ENCODE peak calls at places on chromosomes 5 and 9, in seven cellular contexts. Z, I, U, J, P, H and O are unnamed samples.

GRCh38 chr9:21681641-21682040 is 120.8 kb upstream of the MTAP start:
- DNase-seq in H (no peak), J (peak), I (no peak), P (no peak), U (peak), Z (no peak), O (no peak)

GRCh38 chr9:71628247-71628646 is 140.1 kb downstream of the CEMIP2 start:
- DNase-seq in P (peak), J (no peak), H (no peak), Z (no peak), I (no peak), U (peak), O (no peak)

GRCh38 chr5:150182774-150183173 is 7.1 kb upstream of the SLC6A7 start:
- DNase-seq in P (no peak), J (no peak), H (no peak), I (no peak), Z (no peak), U (no peak), O (no peak)

GRCh38 chr9:23309800-23310199 is 516.2 kb downstream of the ELAVL2 start:
- DNase-seq in J (no peak), I (no peak), P (no peak), U (no peak), H (no peak), Z (no peak), O (no peak)

GRCh38 chr5:1564182-1564748 is 40.5 kb upstream of the LPCAT1 start:
- DNase-seq in U (peak), H (no peak), J (peak), P (peak), I (no peak), Z (no peak), O (no peak)

GRCh38 chr5:39158786-39159185 is 60.6 kb downstream of the FYB1 start:
- DNase-seq in H (no peak), J (no peak), P (no peak), Z (no peak), I (no peak), U (no peak), O (no peak)

GRCh38 chr5:83957188-83957587 is 236.5 kb upstream of the HAPLN1 start:
- DNase-seq in Z (peak), J (no peak), H (no peak), I (no peak), U (peak), P (no peak), O (no peak)

GRCh38 chr5:60540855-60541805 is 158.8 kb downstream of the DEPDC1B start:
- DNase-seq in Z (peak), J (peak), H (no peak), U (peak), P (peak), I (no peak), O (no peak)

GRCh38 chr5:179258922-179259730 is 86.1 kb downstream of the ADAMTS2 start:
- DNase-seq in I (peak), Z (no peak), J (peak), U (peak), H (no peak), P (no peak), O (no peak)

GRCh38 chr5:56696900-56697299 is 118.4 kb upstream of the MAP3K1 start:
- DNase-seq in U (peak), Z (no peak), H (no peak), I (no peak), J (no peak), P (no peak), O (no peak)

GRCh38 chr5:94174748-94175411 is 433.5 kb upstream of the POU5F2 start:
- DNase-seq in I (no peak), J (peak), H (no peak), P (no peak), Z (peak), U (peak), O (no peak)

GRCh38 chr5:127957183-127957582 is 126.4 kb upstream of the SLC12A2 start:
- DNase-seq in P (peak), J (peak), H (no peak), I (no peak), U (peak), Z (no peak), O (no peak)

GRCh38 chr9:125843646-125844045 is 96.5 kb downstream of the PBX3 start:
- DNase-seq in J (no peak), H (no peak), I (no peak), U (peak), Z (peak), P (no peak), O (no peak)

GRCh38 chr5:132022737-132023136 is 11.3 kb upstream of the ACSL6 start:
- DNase-seq in Z (no peak), P (no peak), H (no peak), U (no peak), I (no peak), J (no peak), O (no peak)

GRCh38 chr5:39117401-39117800 is 43.2 kb upstream of the RICTOR start:
- DNase-seq in J (no peak), P (no peak), H (no peak), Z (no peak), I (no peak), U (peak), O (no peak)

GRCh38 chr9:87537625-87538024 is 40.0 kb downstream of the DAPK1 start:
- DNase-seq in U (no peak), P (no peak), Z (no peak), H (no peak), J (no peak), I (peak), O (no peak)

GRCh38 chr5:172881691-172882370 is 47.8 kb downstream of the ERGIC1 start:
- DNase-seq in H (no peak), P (peak), Z (no peak), J (peak), I (no peak), U (peak), O (no peak)

GRCh38 chr9:99881769-99882168 is 24.7 kb upstream of the STX17 start:
- DNase-seq in J (no peak), U (no peak), H (no peak), I (no peak), Z (no peak), P (no peak), O (no peak)

GRCh38 chr9:98903938-98904560 is 39.7 kb upstream of the COL15A1 start:
- DNase-seq in Z (no peak), P (no peak), I (no peak), J (no peak), U (no peak), H (no peak), O (no peak)

GRCh38 chr5:131899686-131900085 is 45.8 kb downstream of the MEIKIN start:
- DNase-seq in Z (no peak), P (no peak), J (peak), U (peak), H (no peak), I (no peak), O (no peak)

GRCh38 chr5:112276996-112277395 is 142.1 kb downstream of the EPB41L4A start:
- DNase-seq in I (peak), U (no peak), J (no peak), Z (no peak), P (no peak), H (no peak), O (no peak)

GRCh38 chr9:136196465-136197371 is 8.2 kb downstream of the LHX3 start:
- DNase-seq in I (peak), U (no peak), H (no peak), P (no peak), Z (no peak), J (no peak), O (no peak)

GRCh38 chr5:141683596-141684161 is 1.6 kb upstream of the ARAP3 start:
- DNase-seq in H (no peak), J (peak), Z (peak), U (no peak), I (no peak), P (no peak), O (no peak)

GRCh38 chr9:34994429-34995287 is 5.1 kb downstream of the DNAJB5 start:
- DNase-seq in I (peak), U (peak), J (peak), P (peak), H (no peak), Z (peak), O (no peak)

GRCh38 chr5:165869066-165869465 is 2363.6 kb downstream of the MAT2B start:
- DNase-seq in Z (no peak), I (no peak), U (no peak), H (no peak), P (no peak), J (no peak), O (no peak)

GRCh38 chr5:171953860-171954701 is 52.4 kb downstream of the FBXW11 start:
- DNase-seq in U (peak), P (peak), Z (peak), I (no peak), H (no peak), J (peak), O (no peak)

GRCh38 chr5:181187500-181188213 is 17.3 kb downstream of the TRIM7 start:
- DNase-seq in P (peak), J (peak), H (no peak), Z (peak), I (peak), U (peak), O (peak)

GRCh38 chr5:138466900-138467710 is 1.8 kb downstream of the EGR1 start:
- DNase-seq in I (no peak), J (peak), Z (no peak), U (peak), H (peak), P (peak), O (no peak)

GRCh38 chr5:146919304-146919703 is 40.7 kb upstream of the PPP2R2B start:
- DNase-seq in I (peak), P (no peak), U (no peak), Z (peak), J (no peak), H (no peak), O (peak)

GRCh38 chr5:39100851-39101396 is 26.7 kb upstream of the RICTOR start:
- DNase-seq in I (no peak), P (peak), J (peak), U (peak), H (no peak), Z (peak), O (no peak)

GRCh38 chr9:120935383-120935857 is 8.8 kb upstream of the TRAF1 start:
- DNase-seq in U (peak), Z (no peak), J (peak), I (no peak), H (no peak), P (peak), O (no peak)

GRCh38 chr5:150523472-150524350 is 15.8 kb downstream of the NDST1 start:
- DNase-seq in H (no peak), U (peak), I (peak), P (peak), Z (peak), J (peak), O (no peak)

GRCh38 chr5:26326153-26326759 is 712.1 kb downstream of the CDH9 start:
- DNase-seq in P (no peak), Z (no peak), I (no peak), J (no peak), H (no peak), U (no peak), O (no peak)

GRCh38 chr5:177471610-177472356 is 1.7 kb downstream of the DBN1 start:
- DNase-seq in I (no peak), U (peak), P (no peak), Z (no peak), J (no peak), H (no peak), O (no peak)

GRCh38 chr9:113409883-113410206 is 630 bp downstream of the POLE3 start:
- DNase-seq in H (no peak), U (no peak), P (no peak), J (no peak), Z (no peak), I (no peak), O (no peak)
- H3K23ac ChIP-seq in H (no peak), U (peak), P (no peak), J (no peak), Z (peak), I (no peak), O (peak)

GRCh38 chr5:176416123-176416924 is at the start of gene CLTB:
- DNase-seq in I (peak), H (peak), J (peak), P (peak), U (peak), Z (peak), O (peak)
- H3K4ac ChIP-seq in I (no peak), H (no peak), J (no peak), P (peak), U (peak), Z (no peak), O (no peak)

GRCh38 chr9:777978-778377 is 63.5 kb upstream of the DMRT1 start:
- DNase-seq in P (no peak), H (no peak), I (no peak), J (no peak), Z (no peak), U (no peak), O (no peak)
- H4K8ac ChIP-seq in P (no peak), H (no peak), I (no peak), J (no peak), Z (no peak), U (no peak), O (no peak)

GRCh38 chr5:148309019-148309418 is 3.2 kb upstream of the SPINK7 start:
- DNase-seq in U (no peak), I (no peak), J (no peak), Z (no peak), P (no peak), H (no peak), O (no peak)
- H3K23ac ChIP-seq in U (no peak), I (no peak), J (no peak), Z (no peak), P (no peak), H (no peak), O (no peak)

GRCh38 chr9:14350766-14351165 is 36.8 kb upstream of the NFIB start:
- DNase-seq in H (no peak), P (no peak), U (no peak), J (no peak), I (no peak), Z (no peak), O (no peak)
- H3K4ac ChIP-seq in H (no peak), P (no peak), U (no peak), J (no peak), I (no peak), Z (no peak), O (no peak)

GRCh38 chr5:160155017-160155725 is 35.9 kb upstream of the PWWP2A start:
- DNase-seq in P (peak), U (no peak), J (no peak), I (no peak), H (no peak), Z (peak), O (no peak)
- H4K8ac ChIP-seq in P (no peak), U (no peak), J (no peak), I (no peak), H (no peak), Z (no peak), O (no peak)

GRCh38 chr5:67416986-67417385 is 220.4 kb upstream of the CD180 start:
- DNase-seq in Z (peak), J (no peak), U (no peak), P (no peak), I (no peak), H (no peak), O (no peak)
- H3K23ac ChIP-seq in Z (no peak), J (no peak), U (no peak), P (no peak), I (no peak), H (no peak), O (no peak)

DNA sequence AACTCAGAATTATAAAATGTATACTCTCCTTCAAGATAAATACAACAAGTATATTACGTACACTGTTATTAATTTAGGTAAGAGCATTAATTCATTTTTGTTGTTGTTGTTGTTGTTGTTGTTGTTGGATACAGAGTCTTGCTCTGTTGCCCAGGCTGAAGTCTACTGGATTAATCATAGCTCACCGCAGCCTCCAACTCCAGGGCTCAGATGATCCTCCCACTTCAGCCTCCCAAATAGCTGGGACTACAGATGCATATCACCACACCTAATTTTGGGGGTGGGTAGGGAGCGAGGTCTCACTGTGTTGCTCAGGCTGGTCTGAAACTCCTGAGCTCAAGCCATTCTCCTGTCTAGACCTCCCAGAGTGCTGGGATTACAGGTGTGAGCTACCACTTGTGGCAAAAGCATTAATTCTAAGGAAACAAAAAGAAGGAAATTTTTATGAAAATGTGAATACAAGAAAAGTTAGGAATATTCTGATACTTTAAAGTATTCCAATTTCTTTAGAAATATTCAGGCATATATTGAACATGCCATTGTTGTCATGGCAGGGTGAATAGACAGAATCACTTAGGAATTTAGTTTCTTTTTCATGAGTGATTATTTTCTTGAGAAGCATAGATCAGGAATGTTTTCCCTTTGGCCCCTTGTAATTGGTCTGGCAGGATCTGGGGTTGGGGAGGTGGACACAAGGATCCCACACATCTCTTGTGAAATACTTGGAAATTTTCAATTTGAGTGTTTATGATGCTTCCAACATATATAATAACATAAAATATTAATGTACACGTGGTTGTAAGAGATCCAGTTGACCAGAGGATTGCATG is 263.7 kb downstream of the FANCC start:
- DNase-seq in Z (peak), U (peak), H (no peak), I (no peak), P (no peak), J (peak), O (no peak)
- H3K4ac ChIP-seq in Z (no peak), U (peak), H (no peak), I (no peak), P (no peak), J (no peak), O (no peak)

GRCh38 chr9:127210851-127211730 is 53.5 kb upstream of the GARNL3 start:
- DNase-seq in J (no peak), I (peak), U (no peak), P (no peak), Z (peak), H (no peak), O (no peak)
- H4K8ac ChIP-seq in J (no peak), I (no peak), U (no peak), P (no peak), Z (no peak), H (peak), O (no peak)